ENCODE peak calls at places on chromosomes 2 and 18, in ten cellular contexts. I, U, J, W, S, P, T, D, Y and Q are unnamed samples.

GRCh38 chr2:21993002-21993401 is 869.2 kb downstream of the TDRD15 start:
- DNase-seq in I (no peak), U (no peak), J (no peak), W (no peak), S (no peak), P (no peak), T (no peak), D (no peak), Y (no peak), Q (no peak)

GRCh38 chr18:61710082-61710620 is 182.7 kb downstream of the RNF152 start:
- DNase-seq in I (no peak), U (no peak), J (no peak), W (no peak), S (no peak), P (no peak), T (no peak), D (no peak), Y (no peak), Q (no peak)

GRCh38 chr18:79424008-79424565 is 28.4 kb downstream of the NFATC1 start:
- DNase-seq in I (no peak), U (no peak), J (no peak), W (no peak), S (peak; percentile 32), P (no peak), T (no peak), D (peak; percentile 30), Y (peak; percentile 20), Q (no peak)

GRCh38 chr2:74357627-74358026 is 14.4 kb upstream of the SLC4A5 start:
- DNase-seq in I (no peak), U (no peak), J (no peak), W (no peak), S (no peak), P (no peak), T (no peak), D (no peak), Y (no peak), Q (no peak)

GRCh38 chr2:213104903-213105202 is 46.6 kb downstream of the IKZF2 start:
- DNase-seq in I (no peak), U (no peak), J (no peak), W (no peak), S (no peak), P (no peak), T (no peak), D (no peak), Y (no peak), Q (no peak)

GRCh38 chr18:38362286-38362792 is 796.7 kb upstream of the CELF4 start:
- DNase-seq in I (no peak), U (no peak), J (no peak), W (no peak), S (no peak), P (no peak), T (no peak), D (no peak), Y (no peak), Q (no peak)

GRCh38 chr2:182650704-182651103 is 65.4 kb upstream of the DNAJC10 start:
- DNase-seq in I (peak; percentile 27), U (peak; percentile 18), J (no peak), W (no peak), S (no peak), P (peak; percentile 53), T (no peak), D (peak; percentile 34), Y (peak; percentile 86), Q (no peak)

GRCh38 chr2:239466046-239466754 is 65.4 kb upstream of the HDAC4 start:
- DNase-seq in I (no peak), U (no peak), J (no peak), W (no peak), S (no peak), P (no peak), T (no peak), D (no peak), Y (no peak), Q (no peak)

GRCh38 chr2:61906187-61906470 is 655 bp downstream of the COMMD1 start:
- DNase-seq in I (no peak), U (no peak), J (no peak), W (no peak), S (no peak), P (no peak), T (no peak), D (peak; percentile 16), Y (no peak), Q (no peak)

GRCh38 chr2:61905372-61906186 is at the start of gene COMMD1:
- DNase-seq in I (peak; percentile 17), U (peak; percentile 77), J (peak; percentile 75), W (peak; percentile 86), S (peak; percentile 73), P (peak; percentile 81), T (peak; percentile 74), D (peak; percentile 84), Y (peak; percentile 60), Q (peak; percentile 80)

GRCh38 chr2:61911510-61911909 is 6.0 kb downstream of the COMMD1 start:
- DNase-seq in I (no peak), U (no peak), J (no peak), W (no peak), S (no peak), P (peak; percentile 52), T (no peak), D (peak; percentile 21), Y (no peak), Q (no peak)

DNA sequence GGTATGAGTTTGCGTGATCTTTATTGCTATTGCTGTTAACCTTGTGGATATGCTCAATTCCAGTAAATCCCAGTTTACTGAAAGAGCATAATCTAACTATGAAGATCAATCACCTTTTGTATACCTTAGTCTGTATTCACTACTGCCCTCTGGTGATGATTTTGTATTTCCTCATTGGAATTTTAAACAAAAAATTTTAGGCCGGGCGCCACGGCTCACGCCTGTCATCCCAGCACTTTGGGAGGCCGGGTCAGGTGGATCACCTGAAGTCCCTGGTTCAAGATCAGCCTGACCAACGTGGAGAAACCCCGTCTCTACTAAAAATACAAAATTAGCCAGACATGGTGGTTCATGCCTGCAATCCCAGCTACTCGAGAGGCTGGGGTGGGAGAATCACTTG is 5.1 kb downstream of the COMMD1 start:
- DNase-seq in I (no peak), U (no peak), J (no peak), W (no peak), S (no peak), P (no peak), T (no peak), D (no peak), Y (no peak), Q (no peak)
- TF ChIP-seq CTCF in I (peak; percentile 37), U (no peak), J (peak; percentile 38), W (no peak), S (peak; percentile 30), P (peak; percentile 61), T (peak; percentile 12), D (peak; percentile 40), Y (peak; percentile 20), Q (peak; percentile 18)

GRCh38 chr2:111689899-111690298 is 194.1 kb downstream of the ANAPC1 start:
- DNase-seq in I (no peak), U (no peak), J (no peak), W (no peak), S (no peak), P (no peak), T (no peak), D (no peak), Y (peak; percentile 80), Q (no peak)

GRCh38 chr2:111689174-111689573 is 194.8 kb downstream of the ANAPC1 start:
- DNase-seq in I (no peak), U (no peak), J (no peak), W (no peak), S (no peak), P (no peak), T (no peak), D (no peak), Y (no peak), Q (no peak)

GRCh38 chr2:111691164-111691895 is 192.7 kb downstream of the ANAPC1 start:
- DNase-seq in I (no peak), U (no peak), J (no peak), W (no peak), S (no peak), P (no peak), T (no peak), D (no peak), Y (peak; percentile 91), Q (no peak)

GRCh38 chr2:111694690-111695089 is 189.3 kb downstream of the ANAPC1 start:
- DNase-seq in I (peak; percentile 72), U (no peak), J (no peak), W (no peak), S (peak; percentile 53), P (no peak), T (no peak), D (no peak), Y (peak; percentile 100), Q (no peak)

GRCh38 chr2:111692311-111692710 is 191.7 kb downstream of the ANAPC1 start:
- DNase-seq in I (no peak), U (no peak), J (no peak), W (no peak), S (no peak), P (no peak), T (no peak), D (no peak), Y (no peak), Q (no peak)
- TF ChIP-seq CTCF in I (no peak), U (no peak), J (peak; percentile 36), W (no peak), S (peak; percentile 4), P (no peak), T (no peak), D (no peak), Y (peak; percentile 32), Q (no peak)

DNA sequence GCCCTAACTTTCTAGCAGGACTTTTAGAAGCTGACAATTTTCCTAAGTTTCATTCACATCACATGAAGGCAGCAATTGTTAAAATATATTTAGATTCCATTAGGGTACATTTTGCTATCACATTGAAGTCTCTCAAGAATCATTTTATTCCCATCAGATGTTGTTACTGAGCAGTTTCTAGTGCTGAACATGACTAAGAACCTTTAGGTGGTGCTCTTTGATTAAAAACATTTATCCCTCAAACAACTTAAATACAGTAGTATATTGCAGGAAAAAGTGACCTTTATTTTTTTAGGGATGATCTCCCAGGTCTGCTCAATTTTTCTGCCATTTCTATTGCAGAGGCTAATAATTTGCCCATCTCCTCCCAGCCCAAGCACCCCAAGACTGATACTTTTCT is 22.9 kb upstream of the NARS1 start:
- DNase-seq in I (no peak), U (no peak), J (no peak), W (no peak), S (no peak), P (peak; percentile 25), T (no peak), D (no peak), Y (no peak), Q (no peak)
- TF ChIP-seq CTCF in I (no peak), U (no peak), J (no peak), W (no peak), S (no peak), P (peak; percentile 40), T (no peak), D (no peak), Y (no peak), Q (no peak)

GRCh38 chr2:200129756-200130462 is 174.5 kb downstream of the MAIP1 start:
- DNase-seq in I (no peak), U (no peak), J (no peak), W (no peak), S (no peak), P (no peak), T (no peak), D (no peak), Y (no peak), Q (no peak)

GRCh38 chr2:200130762-200131166 is 175.4 kb downstream of the MAIP1 start:
- DNase-seq in I (peak; percentile 4), U (no peak), J (no peak), W (no peak), S (no peak), P (peak; percentile 30), T (no peak), D (no peak), Y (no peak), Q (no peak)

GRCh38 chr2:200125463-200125862 is 170.1 kb downstream of the MAIP1 start:
- DNase-seq in I (no peak), U (no peak), J (no peak), W (no peak), S (no peak), P (no peak), T (no peak), D (no peak), Y (no peak), Q (no peak)

GRCh38 chr2:200131307-200131706 is 175.2 kb upstream of the SPATS2L start:
- DNase-seq in I (no peak), U (no peak), J (no peak), W (no peak), S (no peak), P (no peak), T (no peak), D (no peak), Y (no peak), Q (no peak)

GRCh38 chr2:200127852-200128251 is 172.5 kb downstream of the MAIP1 start:
- DNase-seq in I (peak; percentile 26), U (no peak), J (no peak), W (no peak), S (no peak), P (peak; percentile 5), T (no peak), D (no peak), Y (peak; percentile 29), Q (no peak)
- TF ChIP-seq CTCF in I (peak; percentile 33), U (no peak), J (no peak), W (no peak), S (no peak), P (no peak), T (no peak), D (no peak), Y (peak; percentile 9), Q (no peak)